ENCODE peak calls at places on chromosomes 16 and 17, in six cellular contexts. O is fibroblast of villous mesenchyme, U is heart left ventricle, J is adrenal gland, W is osteoblast, X is cardiac fibroblast. D is an unnamed sample.
A peak's percentile ranks its signal among the peaks of the same experiment; 100 is the strongest.

GRCh38 chr17:45261577-45262515 is at the start of gene SPATA32:
- DNase-seq in O (peak; percentile 26), J (peak; percentile 43), X (peak; percentile 31), U (peak; percentile 84), W (peak; percentile 67), D (no peak)

GRCh38 chr17:34054495-34054894 is 200.6 kb upstream of the CCL2 start:
- DNase-seq in W (peak; percentile 10), O (no peak), U (no peak), J (no peak), X (no peak), D (no peak)

GRCh38 chr16:89534147-89534788 is 26.1 kb downstream of the SPG7 start:
- DNase-seq in W (peak; percentile 78), O (peak; percentile 81), X (peak; percentile 69), U (no peak), J (peak; percentile 49), D (no peak)

GRCh38 chr16:318628-319027 is 33.9 kb downstream of the AXIN1 start:
- DNase-seq in U (no peak), O (no peak), W (peak; percentile 48), X (no peak), J (no peak), D (no peak)

GRCh38 chr17:47862621-47863440 is 11.9 kb upstream of the SP6 start:
- DNase-seq in U (peak; percentile 56), W (peak; percentile 98), J (no peak), O (no peak), X (peak; percentile 65), D (no peak)

GRCh38 chr16:6510261-6510660 is 822.4 kb upstream of the RBFOX1 start:
- DNase-seq in U (no peak), X (no peak), O (no peak), W (no peak), J (no peak), D (no peak)

GRCh38 chr16:3092501-3092991 is 6.5 kb downstream of the ZSCAN10 start:
- DNase-seq in O (no peak), U (no peak), X (no peak), J (no peak), W (peak; percentile 82), D (no peak)

GRCh38 chr16:72487283-72487682 is 315.3 kb upstream of the PMFBP1 start:
- DNase-seq in W (no peak), X (no peak), J (no peak), O (no peak), U (no peak), D (no peak)

GRCh38 chr17:45411348-45412105 is 21.1 kb downstream of the ARHGAP27 start:
- DNase-seq in X (no peak), O (no peak), U (no peak), W (peak; percentile 71), J (no peak), D (no peak)

GRCh38 chr17:918102-918740 is 61.4 kb downstream of the NXN start:
- DNase-seq in J (no peak), W (no peak), X (no peak), O (no peak), U (peak; percentile 26), D (no peak)

GRCh38 chr16:1300664-1301476 is 8.6 kb upstream of the UBE2I start:
- DNase-seq in X (peak; percentile 59), U (peak; percentile 88), J (peak; percentile 72), O (peak; percentile 38), W (peak; percentile 99), D (no peak)

GRCh38 chr17:10042589-10043244 is 137.6 kb upstream of the RCVRN start:
- DNase-seq in U (no peak), O (no peak), X (peak; percentile 78), J (peak; percentile 86), W (no peak), D (no peak)

GRCh38 chr16:3525951-3526350 is 25.1 kb downstream of the CLUAP1 start:
- DNase-seq in J (no peak), W (no peak), U (no peak), O (no peak), X (no peak), D (no peak)

GRCh38 chr17:65593092-65593869 is 31.8 kb upstream of the AXIN2 start:
- DNase-seq in U (no peak), W (no peak), X (no peak), O (no peak), J (no peak), D (no peak)

GRCh38 chr17:61150686-61151299 is 248.8 kb upstream of the TBX2 start:
- DNase-seq in W (no peak), U (no peak), O (peak; percentile 66), J (no peak), X (no peak), D (no peak)

GRCh38 chr17:70130274-70130673 is 39.1 kb upstream of the KCNJ2 start:
- DNase-seq in W (no peak), J (no peak), U (no peak), O (no peak), X (no peak), D (no peak)

GRCh38 chr17:51703364-51704341 is 443.3 kb downstream of the UTP18 start:
- DNase-seq in U (peak; percentile 69), O (no peak), W (peak; percentile 31), X (peak; percentile 8), J (peak; percentile 77), D (peak; percentile 72)

DNA sequence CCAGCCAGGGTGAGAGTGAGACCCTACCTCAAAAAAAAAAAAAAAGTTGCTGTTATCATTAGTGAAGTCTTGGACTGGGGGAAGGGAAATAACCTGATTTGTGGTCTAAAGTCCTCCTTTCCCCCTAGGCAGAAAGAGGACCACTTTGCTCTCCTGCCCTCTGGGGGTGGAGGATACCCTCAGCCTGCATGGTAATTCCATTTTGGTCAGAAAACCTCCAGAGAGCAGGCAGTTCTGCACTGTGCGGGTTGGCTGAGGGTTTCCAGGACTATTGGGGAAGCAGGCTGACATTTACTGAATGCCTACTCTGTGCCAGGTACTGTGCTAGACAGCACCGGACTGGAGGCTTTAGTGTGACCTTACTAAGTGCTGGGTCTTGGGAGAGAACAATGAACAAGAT is 2.6 kb downstream of the ADAP2 start:
- DNase-seq in J (no peak), W (peak; percentile 25), X (no peak), U (no peak), O (no peak), D (no peak)
- TF ChIP-seq CTCF in J (no peak), W (no peak), X (no peak), U (no peak), O (no peak), D (no peak)

GRCh38 chr17:76560877-76561221 is 21.0 kb downstream of the PRCD start:
- DNase-seq in X (no peak), W (peak; percentile 36), U (no peak), O (peak; percentile 33), J (no peak), D (no peak)

GRCh38 chr17:76562734-76563148 is 22.9 kb downstream of the PRCD start:
- DNase-seq in J (peak; percentile 77), U (no peak), W (peak; percentile 92), O (peak; percentile 92), X (peak; percentile 91), D (peak; percentile 54)

GRCh38 chr17:76560036-76560876 is 20.4 kb downstream of the PRCD start:
- DNase-seq in W (peak; percentile 8), X (no peak), O (no peak), U (no peak), J (no peak), D (no peak)

GRCh38 chr17:76561332-76561731 is 21.5 kb downstream of the PRCD start:
- DNase-seq in X (no peak), J (no peak), U (no peak), O (peak; percentile 85), W (peak; percentile 58), D (no peak)

GRCh38 chr17:76561799-76562268 is 22.0 kb downstream of the PRCD start:
- DNase-seq in X (peak; percentile 55), W (peak; percentile 84), J (peak; percentile 56), U (no peak), O (peak; percentile 29), D (no peak)
- H3K4me3 ChIP-seq in X (no peak overlapping the region), W (peak overlapping the region; percentile 38), J (no peak overlapping the region), U (no peak overlapping the region), O (peak overlapping the region; percentile 13), D (no peak overlapping the region)

DNA sequence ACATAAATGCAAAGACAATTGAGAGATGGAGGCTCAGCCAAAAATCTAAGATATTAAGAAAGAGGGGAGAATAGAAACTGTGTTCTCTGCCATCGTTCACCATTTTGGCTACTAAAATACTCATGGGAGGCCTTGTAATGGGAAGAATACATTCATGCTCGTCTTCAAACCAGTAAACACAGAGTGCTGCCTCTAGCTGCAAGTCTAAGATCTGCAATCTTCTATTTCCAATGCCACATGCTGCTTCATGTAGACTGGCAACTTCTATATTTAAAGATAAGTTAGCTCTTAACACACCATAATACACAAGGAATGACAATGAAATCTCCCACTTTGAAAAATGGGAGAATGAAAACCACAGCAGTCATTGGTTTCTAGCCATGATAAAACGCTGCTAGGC is 387.3 kb downstream of the HS3ST3B1 start:
- DNase-seq in X (no peak), U (no peak), J (no peak), W (no peak), O (no peak), D (no peak)
- TF ChIP-seq CTCF in X (peak; percentile 17), U (no peak), J (no peak), W (peak; percentile 27), O (peak; percentile 13), D (no peak)

GRCh38 chr17:78316115-78316866 is 43.6 kb downstream of the SOCS3 start:
- DNase-seq in X (no peak), U (no peak), O (no peak), J (no peak), W (peak; percentile 86), D (no peak)
- H3K4me3 ChIP-seq in X (peak overlapping the region; percentile 30), U (no peak overlapping the region), O (peak overlapping the region; percentile 23), J (no peak overlapping the region), W (peak overlapping the region; percentile 56), D (no peak overlapping the region)

GRCh38 chr16:10965440-10966039 is 21.2 kb downstream of the CLEC16A start:
- DNase-seq in O (no peak), J (no peak), W (no peak), X (no peak), U (no peak), D (no peak)
- TF ChIP-seq CTCF in O (no peak), J (no peak), W (no peak), X (no peak), U (no peak), D (no peak)

DNA sequence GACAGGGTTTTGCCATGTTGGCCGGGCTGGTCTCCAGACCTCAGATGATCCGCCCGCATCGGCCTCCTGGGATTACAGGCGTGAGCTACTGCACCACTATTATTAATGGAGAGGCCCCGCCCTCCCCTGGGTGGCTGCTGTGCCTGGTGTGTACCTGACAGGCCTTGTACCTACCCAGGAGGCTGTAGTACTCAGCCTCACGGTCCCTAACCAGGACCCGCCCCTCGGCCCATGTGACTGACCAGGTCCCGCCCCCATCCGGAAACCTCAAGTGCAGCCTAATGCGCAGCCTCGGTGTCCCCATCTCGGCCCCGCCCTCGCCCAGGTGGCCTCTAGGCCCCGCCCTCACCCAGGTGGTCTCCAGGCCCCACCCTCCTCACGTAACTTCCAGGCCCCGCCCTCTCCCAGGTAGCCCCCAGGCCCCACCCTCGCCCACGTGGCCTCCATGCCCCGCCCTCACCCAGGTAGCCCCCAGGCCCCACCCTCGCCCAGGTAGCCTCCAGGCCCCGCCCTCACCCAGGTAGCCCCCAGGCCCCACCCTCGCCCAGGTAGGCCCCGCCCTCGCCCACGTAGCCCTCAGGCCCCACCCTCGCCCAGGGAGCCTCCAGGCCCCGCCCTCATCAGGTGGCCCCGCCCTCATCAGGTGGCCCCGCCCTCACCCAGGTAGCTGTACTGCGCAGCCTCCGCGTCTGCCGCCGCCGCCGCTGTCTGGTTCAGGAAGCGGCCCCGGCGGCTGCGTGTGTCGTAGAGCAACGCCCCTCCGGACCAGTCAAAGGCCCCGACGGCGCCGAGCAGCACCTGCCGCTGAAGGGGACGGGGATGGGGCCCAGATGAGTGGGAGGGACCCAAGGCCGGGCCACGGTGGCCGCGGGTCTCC is 31.0 kb downstream of the HASPIN start:
- DNase-seq in W (peak; percentile 77), O (no peak), U (no peak), J (peak; percentile 33), X (no peak), D (no peak)
- H3K4me3 ChIP-seq in W (no peak overlapping the region), O (no peak overlapping the region), U (no peak overlapping the region), J (peak overlapping the region; percentile 36), X (no peak overlapping the region), D (no peak overlapping the region)

D was measured in astrocyte of the cerebellum.